ENCODE peak calls at places on chromosomes 4 and X, in five cellular contexts. I, U, Q, B and A are unnamed samples.
A peak's percentile ranks its signal among the peaks of the same experiment; 100 is the strongest.

GRCh38 chrX:36856849-36857248 is 151.3 kb upstream of the FAM47C start:
- DNase-seq in I (no peak), U (no peak), Q (peak; percentile 2), B (no peak), A (no peak)

GRCh38 chr4:1296324-1297022 is 6.8 kb downstream of the MAEA start:
- DNase-seq in I (no peak), U (no peak), Q (no peak), B (no peak), A (no peak)

GRCh38 chr4:89434364-89434988 is 126.9 kb upstream of the GPRIN3 start:
- DNase-seq in I (peak; percentile 5), U (peak; percentile 2), Q (peak; percentile 35), B (peak; percentile 46), A (no peak)

GRCh38 chrX:96407501-96407900 is 277.1 kb upstream of the DIAPH2 start:
- DNase-seq in I (no peak), U (no peak), Q (peak; percentile 80), B (peak; percentile 65), A (peak; percentile 85)

GRCh38 chr4:6772223-6772928 is 10.2 kb upstream of the KIAA0232 start:
- DNase-seq in I (no peak), U (no peak), Q (no peak), B (no peak), A (peak; percentile 77)

GRCh38 chrX:30865020-30865419 is 24.0 kb downstream of the TAB3 start:
- DNase-seq in I (peak; percentile 55), U (no peak), Q (no peak), B (no peak), A (no peak)

GRCh38 chr4:22969314-22969896 is 276.7 kb downstream of the GBA3 start:
- DNase-seq in I (no peak), U (peak; percentile 44), Q (peak; percentile 4), B (no peak), A (no peak)

GRCh38 chrX:145727476-145727875 is 90.2 kb upstream of the SLITRK2 start:
- DNase-seq in I (no peak), U (no peak), Q (no peak), B (no peak), A (no peak)

GRCh38 chr4:105145913-105146285 is 777 bp upstream of the TET2 start:
- DNase-seq in I (no peak), U (no peak), Q (no peak), B (peak; percentile 15), A (no peak)

GRCh38 chrX:123308663-123309062 is 124.6 kb downstream of the GRIA3 start:
- DNase-seq in I (no peak), U (no peak), Q (no peak), B (no peak), A (no peak)

GRCh38 chr4:96170198-96170597 is 330.3 kb downstream of the PDHA2 start:
- DNase-seq in I (peak; percentile 74), U (no peak), Q (no peak), B (no peak), A (no peak)
- TF ChIP-seq CTCF in I (peak; percentile 61), U (no peak), Q (no peak), B (no peak), A (no peak)

DNA sequence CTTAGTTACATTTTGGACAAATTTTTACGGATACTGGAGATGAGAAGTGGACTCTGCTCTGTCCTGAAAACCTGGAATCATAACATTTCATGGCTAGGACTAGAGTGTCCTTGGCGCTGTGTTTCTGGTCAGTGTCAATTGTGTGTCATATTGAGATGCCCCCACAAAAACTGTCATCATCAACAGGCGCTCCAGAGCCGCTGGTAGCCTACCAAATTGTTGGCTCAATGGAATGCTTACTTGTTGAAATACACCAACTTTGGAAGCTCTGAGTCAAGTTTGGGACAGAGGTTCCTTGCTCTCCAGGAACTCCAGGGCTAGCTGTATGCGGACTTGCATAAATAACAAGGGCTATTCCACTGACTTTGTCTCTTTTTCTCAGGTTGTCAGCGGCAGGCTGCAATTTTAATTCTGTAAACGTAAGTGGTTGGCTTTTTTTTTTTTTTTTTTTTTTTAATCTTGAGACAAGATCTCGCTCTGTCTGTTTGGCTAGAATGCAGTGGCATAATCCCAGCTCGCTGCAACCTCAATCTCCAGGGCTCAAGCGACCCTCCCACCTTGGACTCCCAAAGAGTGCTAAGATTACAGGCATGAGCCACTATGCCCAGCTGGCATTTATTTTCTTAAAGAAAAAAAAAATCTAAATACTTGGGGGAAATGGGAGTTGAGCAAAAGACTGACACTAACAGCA is 860 bp upstream of the HPGD start:
- DNase-seq in I (peak; percentile 38), U (no peak), Q (no peak), B (no peak), A (no peak)
- H2AFZ ChIP-seq in I (peak overlapping the region; percentile 97), U (peak overlapping the region; percentile 90), Q (no peak overlapping the region), B (no peak overlapping the region), A (peak overlapping the region; percentile 78)

DNA sequence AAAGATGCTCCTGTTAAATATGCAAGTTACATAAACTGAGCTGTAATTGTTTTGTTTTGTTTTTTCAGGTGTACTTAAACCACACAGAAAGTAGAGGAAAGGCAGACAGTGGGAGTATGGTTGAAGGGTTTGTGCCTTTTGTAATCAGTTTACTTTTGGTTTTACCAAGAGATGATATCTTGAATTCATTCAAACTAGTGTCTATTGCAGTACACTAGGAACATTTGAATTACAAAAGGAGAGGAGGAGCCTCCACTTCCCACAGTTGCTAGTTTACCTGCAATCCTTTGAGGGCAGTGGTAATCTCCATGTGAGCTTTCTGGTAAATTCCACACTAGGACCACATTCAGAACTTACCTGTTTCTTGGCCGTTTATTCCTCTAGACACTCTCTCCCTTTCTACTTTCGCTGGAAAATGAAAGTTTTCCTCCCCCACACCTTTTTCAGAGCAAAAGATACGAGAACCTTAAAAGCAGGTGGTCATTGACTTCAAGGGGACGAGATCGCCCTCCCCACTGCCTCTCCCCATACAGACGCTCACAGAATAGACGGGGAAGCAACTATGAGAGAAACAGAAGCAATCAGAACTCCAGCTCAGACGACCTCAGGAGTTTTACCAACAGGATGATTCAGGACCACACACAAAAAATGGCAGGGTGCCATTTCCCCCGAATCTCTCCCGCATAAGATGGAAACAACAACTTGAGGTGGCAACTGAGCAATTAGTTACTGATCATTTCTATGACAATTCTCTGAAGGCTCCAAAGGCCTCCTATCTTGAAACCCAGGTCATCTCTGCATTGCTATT is 3.3 kb downstream of the RBM47 start:
- DNase-seq in I (no peak), U (no peak), Q (peak; percentile 29), B (no peak), A (peak; percentile 83)
- H3K4me3 ChIP-seq in I (no peak overlapping the region), U (peak overlapping the region; percentile 93), Q (no peak overlapping the region), B (no peak overlapping the region), A (peak overlapping the region; percentile 96)

GRCh38 chrX:131544218-131544617 is 344 bp downstream of the OR13H1 start:
- DNase-seq in I (no peak), U (no peak), Q (no peak), B (no peak), A (no peak)
- TF ChIP-seq CTCF in I (peak; percentile 23), U (no peak), Q (no peak), B (no peak), A (no peak)

GRCh38 chr4:76003015-76003414 is 4.3 kb downstream of the CXCL9 start:
- DNase-seq in I (no peak), U (no peak), Q (no peak), B (no peak), A (no peak)

GRCh38 chr4:76003620-76004019 is 3.7 kb downstream of the CXCL9 start:
- DNase-seq in I (no peak), U (no peak), Q (no peak), B (no peak), A (no peak)

GRCh38 chr4:76001760-76002159 is 5.5 kb downstream of the CXCL9 start:
- DNase-seq in I (no peak), U (no peak), Q (no peak), B (no peak), A (no peak)

GRCh38 chr4:75997946-75998345 is 7.2 kb upstream of the SDAD1 start:
- DNase-seq in I (no peak), U (no peak), Q (no peak), B (no peak), A (no peak)

DNA sequence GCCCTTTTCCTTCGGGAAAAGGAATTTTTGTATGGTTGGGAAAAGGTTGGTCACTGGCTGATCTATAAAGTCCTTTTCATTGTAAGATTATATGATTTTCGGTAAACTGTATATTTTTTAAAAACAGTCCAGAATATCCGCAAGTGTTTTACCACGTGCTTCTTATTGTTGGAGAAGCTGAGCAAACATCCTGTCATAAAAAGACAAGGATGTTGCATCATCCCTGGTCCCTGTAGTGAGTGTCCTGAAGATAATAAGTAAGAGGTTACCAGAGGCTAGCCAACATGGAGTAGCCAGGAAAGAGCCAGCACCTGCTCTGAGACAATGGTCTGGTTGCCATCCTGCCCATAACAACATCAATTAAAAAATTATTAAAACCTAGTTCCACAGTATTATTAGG is 5.1 kb downstream of the CXCL9 start:
- DNase-seq in I (peak; percentile 42), U (no peak), Q (peak; percentile 26), B (peak; percentile 65), A (no peak)
- H2AFZ ChIP-seq in I (no peak overlapping the region), U (no peak overlapping the region), Q (no peak overlapping the region), B (peak overlapping the region; percentile 26), A (no peak overlapping the region)

GRCh38 chr4:144647095-144647959 is 1.4 kb downstream of the HHIP start:
- DNase-seq in I (peak; percentile 38), U (no peak), Q (peak; percentile 51), B (peak; percentile 57), A (no peak)
- H3K4me3 ChIP-seq in I (no peak overlapping the region), U (peak overlapping the region; percentile 66), Q (peak overlapping the region; percentile 88), B (peak overlapping the region; percentile 100), A (no peak overlapping the region)